ENCODE peak calls at places on chromosomes 7 and 10, in six cellular contexts. Y is bronchial epithelial cell; N is upper lobe of left lung; A is CD8-positive, alpha-beta T cell; B is AG09309; S is BJ. I is an unnamed sample.

GRCh38 chr7:155449880-155450557 is 7.9 kb upstream of the EN2 start:
- DNase-seq in B (no peak), S (no peak), Y (no peak), A (no peak), N (no peak), I (no peak)

GRCh38 chr7:131606346-131607290 is 50.2 kb upstream of the PODXL start:
- DNase-seq in B (no peak), N (no peak), Y (peak; percentile 57), S (no peak), A (no peak), I (no peak)

GRCh38 chr10:74432841-74433594 is 282.0 kb downstream of the ADK start:
- DNase-seq in A (no peak), B (peak; percentile 39), N (no peak), Y (peak; percentile 17), S (peak; percentile 74), I (no peak)

GRCh38 chr10:102352066-102352715 is 43.3 kb upstream of the NFKB2 start:
- DNase-seq in B (no peak), S (no peak), A (peak; percentile 80), N (peak; percentile 31), Y (peak; percentile 47), I (peak; percentile 43)

GRCh38 chr7:40009301-40009700 is 59.2 kb downstream of the CDK13 start:
- DNase-seq in N (no peak), S (no peak), Y (no peak), B (no peak), A (no peak), I (no peak)

GRCh38 chr7:36600869-36601530 is 123.3 kb downstream of the AOAH start:
- DNase-seq in N (no peak), Y (peak; percentile 85), S (no peak), B (no peak), A (no peak), I (no peak)

GRCh38 chr7:119256446-119257131 is 1016.4 kb upstream of the KCND2 start:
- DNase-seq in B (no peak), S (no peak), N (no peak), Y (peak; percentile 25), A (no peak), I (no peak)

GRCh38 chr7:3683886-3684539 is 383.0 kb downstream of the SDK1 start:
- DNase-seq in A (no peak), S (no peak), Y (no peak), B (no peak), N (no peak), I (no peak)

GRCh38 chr7:135321556-135321955 is 87.9 kb downstream of the STRA8 start:
- DNase-seq in A (no peak), N (no peak), Y (peak; percentile 69), B (no peak), S (no peak), I (no peak)

DNA sequence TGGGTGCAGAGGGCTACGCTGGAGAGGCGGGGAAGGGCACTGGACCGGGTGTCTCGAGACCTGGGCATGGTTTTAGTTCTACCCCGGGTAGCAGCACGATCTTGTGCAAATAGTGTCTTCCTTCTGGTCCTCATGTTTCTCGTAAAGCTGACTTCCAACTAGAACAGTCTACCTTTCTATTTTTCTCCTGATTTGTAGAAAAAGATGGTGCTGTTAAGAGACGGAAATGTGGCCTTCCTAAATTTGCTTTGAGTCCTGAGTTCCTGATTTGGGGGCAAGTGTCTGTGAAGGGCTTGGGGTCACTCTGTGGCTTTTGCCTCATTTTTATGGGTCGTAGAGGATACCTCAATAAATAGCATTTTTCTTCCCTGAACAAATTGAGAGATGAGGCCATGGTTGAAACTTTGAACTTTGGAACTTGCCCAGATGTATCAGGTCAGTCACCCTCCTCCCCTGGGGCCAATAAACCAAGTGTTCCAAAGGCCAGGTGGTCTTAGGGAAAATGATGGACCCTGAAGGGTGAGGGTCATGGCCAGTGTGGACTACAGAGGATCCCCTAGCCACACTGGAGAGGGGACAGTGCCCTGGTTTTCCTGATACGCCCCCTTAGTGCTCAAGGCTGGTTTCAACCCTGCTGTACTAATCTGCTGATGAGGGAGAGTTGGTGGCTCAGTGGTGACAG is 45.2 kb downstream of the GRK5 start:
- DNase-seq in N (no peak), A (no peak), Y (no peak), S (no peak), B (no peak), I (no peak)
- H3K4me3 ChIP-seq in N (no peak overlapping the region), A (no peak overlapping the region), Y (no peak overlapping the region), S (no peak overlapping the region), B (no peak overlapping the region), I (no peak overlapping the region)

GRCh38 chr7:148084138-148084537 is 506.4 kb upstream of the C7orf33 start:
- DNase-seq in S (no peak), N (no peak), B (peak; percentile 28), Y (peak; percentile 25), A (no peak), I (peak; percentile 49)
- H3K4me3 ChIP-seq in S (no peak overlapping the region), N (no peak overlapping the region), B (no peak overlapping the region), Y (no peak overlapping the region), A (no peak overlapping the region), I (no peak overlapping the region)

DNA sequence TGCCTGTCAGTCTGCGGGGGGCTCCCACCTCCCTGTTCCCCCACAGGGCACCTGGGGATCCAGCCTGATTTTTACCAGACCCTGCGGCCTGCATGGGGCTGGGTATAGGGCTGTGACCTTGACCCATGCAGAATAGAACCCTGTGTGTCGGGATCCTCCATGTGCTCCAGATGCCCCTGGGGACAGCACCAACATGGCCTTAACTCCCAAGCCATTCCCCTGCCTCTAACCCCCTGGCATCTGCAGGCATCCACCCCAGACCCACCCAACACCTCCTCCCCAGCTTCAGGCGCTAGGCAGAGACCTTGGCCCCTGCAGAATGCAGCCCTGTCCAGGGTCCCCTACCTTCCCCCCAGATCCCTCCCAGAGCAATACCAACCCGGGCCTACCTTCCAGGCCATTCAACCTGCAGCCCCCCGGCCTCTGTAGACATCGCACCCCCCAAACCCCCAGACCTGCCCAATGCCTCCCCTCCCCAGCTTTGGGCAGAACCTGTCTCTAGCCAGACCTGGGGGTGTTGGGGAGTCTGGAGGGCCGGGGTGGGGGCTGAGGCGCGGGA is 770 bp upstream of the ELN start:
- DNase-seq in N (no peak), S (no peak), A (no peak), B (no peak), Y (no peak), I (no peak)
- H3K4me3 ChIP-seq in N (peak overlapping the region; percentile 57), S (no peak overlapping the region), A (no peak overlapping the region), B (no peak overlapping the region), Y (no peak overlapping the region), I (no peak overlapping the region)

DNA sequence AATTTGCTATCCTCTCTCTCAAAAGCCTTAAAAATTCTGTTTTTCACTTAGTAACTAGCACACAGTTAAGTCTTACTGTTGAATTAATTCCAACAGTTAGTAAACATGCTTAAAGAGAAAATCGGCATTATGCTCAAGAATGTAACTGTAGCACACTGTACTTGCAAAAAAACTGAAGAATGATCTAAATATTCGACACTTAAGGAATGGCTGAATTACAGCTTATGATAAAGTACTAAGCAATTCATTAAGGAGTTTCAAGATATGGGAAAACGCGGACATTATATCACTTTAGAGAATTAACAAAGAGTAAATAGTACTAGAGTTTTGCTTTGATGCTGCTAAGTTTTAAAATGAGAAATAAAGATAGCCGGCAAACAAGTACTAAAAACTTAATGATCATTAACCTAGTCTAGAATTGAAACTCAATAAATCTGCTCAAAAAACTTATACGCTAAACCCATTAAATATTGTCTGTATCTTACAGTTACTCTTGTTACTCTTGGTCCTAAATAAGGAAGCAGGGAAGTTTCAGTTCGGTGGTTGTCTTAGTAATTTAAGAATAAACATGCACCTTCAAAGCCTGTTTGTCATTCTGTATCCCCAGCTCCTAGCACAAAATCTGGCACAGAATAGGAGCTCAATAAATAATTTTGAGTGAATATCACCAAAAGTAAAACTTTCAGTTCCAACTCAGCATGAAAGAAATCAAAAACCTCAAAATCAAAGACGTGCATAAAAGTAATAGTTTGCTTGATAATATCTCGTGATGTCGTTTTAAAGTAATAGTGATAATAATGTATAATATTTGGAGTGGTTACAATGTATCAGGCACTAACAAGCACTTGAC is 1.2 kb downstream of the TRDMT1 start:
- DNase-seq in N (no peak), B (no peak), S (no peak), Y (no peak), A (no peak), I (no peak)
- H3K4me3 ChIP-seq in N (peak overlapping the region; percentile 78), B (peak overlapping the region; percentile 79), S (peak overlapping the region; percentile 71), Y (peak overlapping the region; percentile 79), A (peak overlapping the region; percentile 83), I (peak overlapping the region; percentile 73)

GRCh38 chr7:156948361-156948760 is 1.2 kb upstream of the NOM1 start:
- DNase-seq in B (no peak), S (no peak), N (no peak), A (no peak), Y (no peak), I (no peak)
- H3K4me3 ChIP-seq in B (no peak overlapping the region), S (peak overlapping the region; percentile 75), N (no peak overlapping the region), A (no peak overlapping the region), Y (no peak overlapping the region), I (no peak overlapping the region)

GRCh38 chr7:94062372-94062771 is 58.2 kb upstream of the BET1 start:
- DNase-seq in Y (no peak), S (no peak), B (no peak), N (no peak), A (no peak), I (no peak)
- H3K4me3 ChIP-seq in Y (no peak overlapping the region), S (no peak overlapping the region), B (no peak overlapping the region), N (no peak overlapping the region), A (no peak overlapping the region), I (no peak overlapping the region)

GRCh38 chr7:99390941-99391602 is 16.5 kb downstream of the ARPC1B start:
- DNase-seq in A (no peak), B (no peak), Y (no peak), S (no peak), N (no peak), I (no peak)

GRCh38 chr7:99393363-99394187 is 14.8 kb downstream of the PDAP1 start:
- DNase-seq in Y (no peak), B (no peak), A (no peak), N (peak; percentile 81), S (no peak), I (no peak)

GRCh38 chr7:99394188-99394502 is 14.3 kb downstream of the PDAP1 start:
- DNase-seq in B (no peak), N (no peak), S (no peak), A (no peak), Y (no peak), I (no peak)

GRCh38 chr7:99392046-99392445 is 16.4 kb downstream of the PDAP1 start:
- DNase-seq in B (no peak), Y (no peak), A (no peak), N (no peak), S (no peak), I (no peak)

GRCh38 chr7:99392659-99393362 is 15.6 kb downstream of the PDAP1 start:
- DNase-seq in B (no peak), A (peak; percentile 87), N (peak; percentile 94), Y (peak; percentile 65), S (no peak), I (no peak)
- H3K4me3 ChIP-seq in B (no peak overlapping the region), A (peak overlapping the region; percentile 50), N (peak overlapping the region; percentile 50), Y (peak overlapping the region; percentile 39), S (peak overlapping the region; percentile 29), I (no peak overlapping the region)

I was measured in Jurkat, Clone E6-1.